ENCODE peak calls at places on chromosomes 16 and 17, in five cellular contexts. B is heart right ventricle, H is heart left ventricle, U is skeletal muscle cell, T is T-helper 1 cell. L is an unnamed sample.

GRCh38 chr16:21599994-21600773 is 807 bp downstream of the METTL9 start:
- DNase-seq in T (no peak), H (peak; percentile 15), B (no peak), U (no peak), L (no peak)

GRCh38 chr17:69473801-69474170 is 59.3 kb downstream of the MAP2K6 start:
- DNase-seq in H (no peak), T (no peak), U (no peak), B (no peak), L (no peak)

GRCh38 chr17:29561541-29562517 is 5.0 kb downstream of the ABHD15 start:
- DNase-seq in U (no peak), H (peak; percentile 29), B (peak; percentile 13), T (no peak), L (no peak)

GRCh38 chr16:13291934-13292333 is 390.5 kb downstream of the SHISA9 start:
- DNase-seq in H (no peak), U (no peak), B (no peak), T (no peak), L (no peak)

GRCh38 chr16:82070656-82071369 is 35.8 kb downstream of the HSD17B2 start:
- DNase-seq in B (no peak), H (no peak), U (peak; percentile 19), T (no peak), L (no peak)

GRCh38 chr16:76956801-76957200 is 234.2 kb upstream of the MON1B start:
- DNase-seq in H (no peak), U (no peak), B (no peak), T (no peak), L (no peak)

GRCh38 chr16:57600048-57600835 is 28.2 kb upstream of the ADGRG1 start:
- DNase-seq in U (no peak), B (peak; percentile 45), H (peak; percentile 33), T (no peak), L (peak; percentile 71)

GRCh38 chr17:44065668-44066203 is 735 bp downstream of the LSM12 start:
- DNase-seq in B (no peak), T (no peak), H (no peak), U (no peak), L (no peak)

GRCh38 chr17:11608396-11608795 is 10.1 kb downstream of the DNAH9 start:
- DNase-seq in T (no peak), U (no peak), B (peak; percentile 44), H (peak; percentile 23), L (peak; percentile 93)

GRCh38 chr16:85168732-85169256 is 56.5 kb upstream of the CIBAR2 start:
- DNase-seq in U (no peak), B (peak; percentile 66), T (no peak), H (peak; percentile 74), L (peak; percentile 81)

GRCh38 chr16:85286970-85287814 is 174.9 kb upstream of the CIBAR2 start:
- DNase-seq in T (no peak), H (peak; percentile 32), B (no peak), U (peak; percentile 27), L (no peak)

GRCh38 chr16:87964049-87964448 is 12.8 kb downstream of the BANP start:
- DNase-seq in H (no peak), B (no peak), U (peak; percentile 41), T (no peak), L (no peak)

GRCh38 chr16:72455743-72456659 is 284.0 kb upstream of the PMFBP1 start:
- DNase-seq in U (no peak), T (no peak), H (no peak), B (no peak), L (no peak)

GRCh38 chr17:78186689-78187595 is at the start of the genes AFMID and TK1:
- DNase-seq in B (peak; percentile 96), T (peak; percentile 68), H (peak; percentile 96), U (peak; percentile 88), L (peak; percentile 97)

GRCh38 chr16:46903255-46903905 is 19.2 kb downstream of the GPT2 start:
- DNase-seq in H (no peak), U (no peak), B (no peak), T (no peak), L (no peak)

GRCh38 chr17:41870627-41871026 is 5.4 kb upstream of the KLHL11 start:
- DNase-seq in T (no peak), U (no peak), B (no peak), H (no peak), L (no peak)

GRCh38 chr17:42459983-42460300 is 1.3 kb downstream of the ATP6V0A1 start:
- DNase-seq in U (no peak), T (no peak), B (no peak), H (no peak), L (no peak)

GRCh38 chr17:43832168-43832975 is 574 bp downstream of the MPP3 start:
- DNase-seq in T (no peak), H (peak; percentile 48), B (peak; percentile 40), U (peak; percentile 12), L (peak; percentile 43)

GRCh38 chr17:79220715-79221291 is 146.2 kb downstream of the ENGASE start:
- DNase-seq in H (no peak), B (no peak), T (no peak), U (no peak), L (no peak)

GRCh38 chr17:78808106-78808635 is 26.1 kb upstream of the CYTH1 start:
- DNase-seq in T (no peak), H (no peak), U (no peak), B (no peak), L (no peak)

GRCh38 chr17:65855245-65855644 is 293.8 kb upstream of the AXIN2 start:
- DNase-seq in T (no peak), B (no peak), H (no peak), U (no peak), L (no peak)

GRCh38 chr16:24273511-24273910 is 17.4 kb downstream of the CACNG3 start:
- DNase-seq in B (no peak), H (no peak), U (no peak), T (no peak), L (no peak)

GRCh38 chr16:287298-287811 is 4.4 kb downstream of the PDIA2 start:
- DNase-seq in T (no peak), H (no peak), B (no peak), U (no peak), L (no peak)

GRCh38 chr17:74750039-74750326 is 1.6 kb downstream of the NHERF1 start:
- DNase-seq in U (no peak), B (no peak), H (no peak), T (no peak), L (no peak)

GRCh38 chr17:75561927-75562603 is 25.5 kb upstream of the MYO15B start:
- DNase-seq in U (no peak), H (no peak), B (no peak), T (no peak), L (no peak)

GRCh38 chr16:1102921-1103648 is 7.0 kb upstream of the C1QTNF8 start:
- DNase-seq in H (peak; percentile 46), U (no peak), B (peak; percentile 31), T (peak; percentile 59), L (peak; percentile 79)

GRCh38 chr17:45267436-45268055 is 5.7 kb upstream of the SPATA32 start:
- DNase-seq in T (no peak), B (no peak), U (no peak), H (no peak), L (no peak)

GRCh38 chr17:45234641-45235040 is 13.0 kb downstream of the FMNL1 start:
- DNase-seq in U (no peak), T (no peak), B (no peak), H (no peak), L (no peak)

GRCh38 chr17:44004761-44005526 is 522 bp downstream of the NAGS start:
- DNase-seq in B (no peak), T (no peak), H (no peak), U (no peak), L (no peak)

GRCh38 chr17:73291260-73291801 is 20.5 kb downstream of the CDC42EP4 start:
- DNase-seq in H (peak; percentile 72), T (no peak), B (peak; percentile 63), U (peak; percentile 70), L (no peak)

GRCh38 chr16:82439678-82440293 is 187.0 kb upstream of the CDH13 start:
- DNase-seq in T (no peak), B (no peak), U (no peak), H (no peak), L (peak; percentile 50)

GRCh38 chr16:22318690-22319358 is 21.6 kb downstream of the POLR3E start:
- DNase-seq in B (no peak), H (no peak), U (no peak), T (peak; percentile 40), L (peak; percentile 40)

GRCh38 chr16:56625943-56626654 is 518 bp downstream of the MT1E start:
- DNase-seq in T (no peak), U (peak; percentile 51), H (peak; percentile 61), B (peak; percentile 76), L (peak; percentile 74)

GRCh38 chr16:3950343-3951193 is 70.1 kb upstream of the CREBBP start:
- DNase-seq in B (peak; percentile 89), T (no peak), U (peak; percentile 95), H (peak; percentile 88), L (peak; percentile 85)

GRCh38 chr17:77840576-77841160 is 117.8 kb upstream of the TNRC6C start:
- DNase-seq in H (no peak), U (no peak), B (no peak), T (no peak), L (no peak)

GRCh38 chr17:1829579-1830257 is at the start of the genes RPA1 and SMYD4:
- DNase-seq in U (peak; percentile 55), T (peak; percentile 80), B (peak; percentile 85), H (peak; percentile 89), L (peak; percentile 90)

GRCh38 chr16:49492090-49492801 is 118.6 kb downstream of the C16orf78 start:
- DNase-seq in B (peak; percentile 29), U (no peak), T (no peak), H (peak; percentile 40), L (peak; percentile 75)

GRCh38 chr17:38325221-38325851 is 18.4 kb downstream of the GPR179 start:
- DNase-seq in U (no peak), T (no peak), H (no peak), B (no peak), L (no peak)

GRCh38 chr17:44769647-44770084 is 10.9 kb downstream of the ADAM11 start:
- DNase-seq in T (no peak), B (no peak), U (no peak), H (no peak), L (no peak)